ENCODE peak calls at places on chromosomes 13 and 19, in four cellular contexts. Z is SK-N-SH, I is neural progenitor cell, U is adipocyte. M is an unnamed sample. For H3K4me1, the result is how much of the 10 kb centered on the place peaks cover.

GRCh38 chr13:99269627-99270252 is 11.6 kb upstream of the GPR18 start:
- DNase-seq in Z (peak), I (peak), U (peak), M (no peak)

GRCh38 chr19:38270587-38271167 is 6.3 kb downstream of the SPINT2 start:
- DNase-seq in Z (no peak), I (no peak), U (peak), M (no peak)

GRCh38 chr19:711224-711623 is 2.5 kb downstream of the PALM start:
- DNase-seq in Z (no peak), I (no peak), U (no peak), M (peak)

GRCh38 chr13:23754506-23754905 is 134.7 kb downstream of the MIPEP start:
- DNase-seq in Z (no peak), I (no peak), U (peak), M (no peak)

GRCh38 chr19:46251415-46251814 is 21.9 kb downstream of the IGFL1 start:
- DNase-seq in Z (no peak), I (no peak), U (no peak), M (no peak)

GRCh38 chr19:47272448-47273312 is 2.0 kb upstream of the INAFM1 start:
- DNase-seq in Z (no peak), I (peak), U (no peak), M (peak)

GRCh38 chr13:75637101-75637774 is 1.1 kb downstream of the LMO7 start:
- DNase-seq in Z (peak), I (no peak), U (peak), M (peak)

GRCh38 chr13:73411067-73411809 is 352.4 kb downstream of the KLF5 start:
- DNase-seq in Z (no peak), I (no peak), U (no peak), M (no peak)

GRCh38 chr19:29587059-29587458 is 19.0 kb upstream of the POP4 start:
- DNase-seq in Z (no peak), I (no peak), U (no peak), M (no peak)

GRCh38 chr13:66829803-66830202 is 400.3 kb downstream of the PCDH9 start:
- DNase-seq in Z (no peak), I (no peak), U (no peak), M (no peak)
- H3K4me3 ChIP-seq in Z (no peak), I (no peak), U (no peak), M (no peak)

GRCh38 chr13:30847697-30848307 is 58.3 kb upstream of the MEDAG start:
- DNase-seq in Z (no peak), I (no peak), U (peak), M (no peak)
- H3K4me1 ChIP-seq in Z (under half), I (under half), U (under half), M (under half)

GRCh38 chr19:55667958-55668357 is 7.1 kb upstream of the EPN1 start:
- DNase-seq in Z (no peak), I (no peak), U (no peak), M (no peak)
- H3K4me3 ChIP-seq in Z (no peak), I (no peak), U (no peak), M (no peak)

GRCh38 chr13:46386426-46386995 is 541 bp downstream of the RUBCNL start:
- DNase-seq in Z (peak), I (peak), U (peak), M (no peak)

GRCh38 chr13:46383383-46383782 is 3.7 kb downstream of the RUBCNL start:
- DNase-seq in Z (no peak), I (no peak), U (no peak), M (no peak)

GRCh38 chr13:46388308-46388707 is 1.3 kb upstream of the RUBCNL start:
- DNase-seq in Z (no peak), I (no peak), U (no peak), M (no peak)

GRCh38 chr13:46386996-46387851 is at the start of gene RUBCNL:
- DNase-seq in Z (peak), I (peak), U (peak), M (peak)

GRCh38 chr13:46385946-46386345 is 1.1 kb downstream of the RUBCNL start:
- DNase-seq in Z (no peak), I (peak), U (no peak), M (peak)
- H3K4me1 ChIP-seq in Z (under half), I (under half), U (under half), M (under half)

GRCh38 chr13:94712812-94713555 is 639 bp upstream of the SOX21 start:
- DNase-seq in Z (peak), I (peak), U (peak), M (peak)
- H3K4me3 ChIP-seq in Z (no peak), I (peak), U (peak), M (peak)

DNA sequence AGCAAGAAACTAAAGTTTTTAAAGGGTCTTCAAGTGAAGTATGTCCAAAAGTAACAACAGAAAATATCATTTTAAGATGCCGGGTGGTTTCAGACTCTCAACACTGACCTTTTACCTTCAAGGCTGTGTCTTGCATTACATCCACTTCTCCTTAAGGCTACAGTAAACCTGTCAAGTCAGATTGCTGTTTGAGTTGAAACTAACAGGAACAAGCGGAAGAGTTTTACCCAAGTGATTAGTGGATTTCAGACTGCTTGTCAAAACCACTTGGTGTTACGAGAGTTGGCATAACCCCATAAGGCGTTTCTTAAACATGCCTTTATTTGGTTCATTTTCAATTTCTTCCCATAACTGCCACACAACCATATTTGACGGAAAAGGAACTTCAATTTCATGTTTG is 283.1 kb downstream of the DCT start:
- DNase-seq in Z (no peak), I (no peak), U (no peak), M (no peak)
- H3K4me1 ChIP-seq in Z (under half), I (under half), U (under half), M (under half)

GRCh38 chr13:83667606-83668005 is 214.7 kb downstream of the SLITRK1 start:
- DNase-seq in Z (no peak), I (no peak), U (no peak), M (peak)

GRCh38 chr13:83677985-83678384 is 204.3 kb downstream of the SLITRK1 start:
- DNase-seq in Z (no peak), I (no peak), U (no peak), M (no peak)

GRCh38 chr13:83672611-83673010 is 209.7 kb downstream of the SLITRK1 start:
- DNase-seq in Z (no peak), I (no peak), U (no peak), M (no peak)
- H3K4me3 ChIP-seq in Z (no peak), I (no peak), U (no peak), M (no peak)

GRCh38 chr13:110297771-110298170 is 9.2 kb downstream of the COL4A1 start:
- DNase-seq in Z (no peak), I (no peak), U (no peak), M (no peak)
- H3K4me1 ChIP-seq in Z (under half), I (under half), U (half or more), M (under half)

GRCh38 chr13:106177146-106177545 is 358.3 kb downstream of the EFNB2 start:
- DNase-seq in Z (no peak), I (no peak), U (no peak), M (no peak)

GRCh38 chr13:106173891-106174610 is 361.4 kb downstream of the EFNB2 start:
- DNase-seq in Z (no peak), I (no peak), U (no peak), M (no peak)

GRCh38 chr13:106173346-106173745 is 362.1 kb downstream of the EFNB2 start:
- DNase-seq in Z (no peak), I (no peak), U (no peak), M (no peak)

GRCh38 chr13:106178816-106179215 is 356.6 kb downstream of the EFNB2 start:
- DNase-seq in Z (no peak), I (no peak), U (peak), M (no peak)

DNA sequence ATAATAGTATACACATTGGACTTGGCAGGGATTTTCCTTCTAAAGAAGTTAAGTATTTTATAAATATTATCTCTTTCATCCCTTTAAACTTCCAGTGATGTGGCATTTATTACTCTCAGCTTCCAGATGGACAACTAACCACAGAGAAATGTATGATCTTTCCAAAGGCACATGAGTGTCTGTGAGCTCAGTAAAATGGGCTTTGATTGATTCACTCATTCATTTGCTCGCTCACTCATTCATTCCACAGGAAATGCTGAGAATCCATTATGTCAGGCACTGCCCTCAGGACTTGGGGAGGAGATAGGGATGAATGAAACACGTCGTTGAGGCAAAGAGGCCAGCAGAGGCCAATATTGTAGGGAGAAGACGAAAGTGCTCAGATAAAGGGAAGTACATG is 359.4 kb downstream of the EFNB2 start:
- DNase-seq in Z (no peak), I (no peak), U (peak), M (no peak)
- H3K4me3 ChIP-seq in Z (no peak), I (no peak), U (peak), M (no peak)

DNA sequence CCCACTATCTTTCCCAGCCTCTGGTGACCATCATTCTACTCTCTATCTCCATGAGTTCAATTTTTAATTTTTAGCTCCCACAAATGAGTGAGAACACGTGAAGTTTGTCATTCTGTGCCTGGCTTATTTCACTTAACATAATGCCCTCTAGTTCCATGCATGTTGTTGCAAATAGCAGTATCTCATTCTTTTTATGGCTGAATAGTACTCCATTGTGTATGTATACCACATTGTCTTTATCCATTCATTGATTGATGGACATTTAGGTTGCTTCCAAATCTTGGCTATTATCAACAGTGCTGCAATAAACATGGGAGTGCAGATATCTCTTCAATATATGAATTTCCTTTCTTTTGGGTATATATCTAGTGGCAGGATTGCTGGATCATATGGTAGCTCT is 22.9 kb upstream of the ZFP82 start:
- DNase-seq in Z (no peak), I (no peak), U (no peak), M (no peak)
- H3K4me1 ChIP-seq in Z (under half), I (under half), U (under half), M (under half)

M was measured in endodermal cell.